ENCODE peak calls at places on chromosome 4, in four cellular contexts. E, C, S and O are unnamed samples.

GRCh38 chr4:120753854-120754253 is 168.7 kb downstream of the PRDM5 start:
- DNase-seq in E (no peak), C (no peak), S (no peak), O (no peak)

GRCh38 chr4:99405433-99406115 is 29.6 kb downstream of the ADH7 start:
- DNase-seq in E (no peak), C (peak; percentile 51), S (no peak), O (peak; percentile 33)

GRCh38 chr4:148238797-148239196 is 203.4 kb downstream of the NR3C2 start:
- DNase-seq in E (no peak), C (no peak), S (no peak), O (no peak)

GRCh38 chr4:25424539-25425228 is 47.6 kb downstream of the ANAPC4 start:
- DNase-seq in E (no peak), C (no peak), S (no peak), O (no peak)

GRCh38 chr4:113065629-113066028 is 16.2 kb downstream of the ANK2 start:
- DNase-seq in E (no peak), C (no peak), S (no peak), O (no peak)

GRCh38 chr4:88195666-88196365 is 37.4 kb upstream of the ABCG2 start:
- DNase-seq in E (peak; percentile 19), C (no peak), S (no peak), O (no peak)

GRCh38 chr4:174058846-174059245 is 224.6 kb downstream of the FBXO8 start:
- DNase-seq in E (no peak), C (no peak), S (no peak), O (no peak)

GRCh38 chr4:110245567-110245966 is 47.2 kb upstream of the ELOVL6 start:
- DNase-seq in E (no peak), C (no peak), S (no peak), O (no peak)

GRCh38 chr4:139776235-139776634 is 110.6 kb downstream of the MGST2 start:
- DNase-seq in E (no peak), C (no peak), S (no peak), O (no peak)

GRCh38 chr4:78059524-78059889 is 2.4 kb downstream of the FRAS1 start:
- DNase-seq in E (peak; percentile 62), C (peak; percentile 56), S (no peak), O (peak; percentile 42)

GRCh38 chr4:70515342-70516245 is 2.8 kb upstream of the AMTN start:
- DNase-seq in E (peak; percentile 67), C (no peak), S (no peak), O (no peak)

GRCh38 chr4:19309365-19309764 is 942.3 kb upstream of the SLIT2 start:
- DNase-seq in E (peak; percentile 7), C (no peak), S (no peak), O (no peak)

GRCh38 chr4:101191302-101192098 is 155.8 kb downstream of the PPP3CA start:
- DNase-seq in E (peak; percentile 86), C (no peak), S (peak; percentile 85), O (no peak)

GRCh38 chr4:82784615-82785247 is 13.9 kb downstream of the SCD5 start:
- DNase-seq in E (no peak), C (no peak), S (no peak), O (no peak)
- H3K4me3 ChIP-seq in E (no peak overlapping the region), C (peak overlapping the region; percentile 45), S (no peak overlapping the region), O (no peak overlapping the region)

DNA sequence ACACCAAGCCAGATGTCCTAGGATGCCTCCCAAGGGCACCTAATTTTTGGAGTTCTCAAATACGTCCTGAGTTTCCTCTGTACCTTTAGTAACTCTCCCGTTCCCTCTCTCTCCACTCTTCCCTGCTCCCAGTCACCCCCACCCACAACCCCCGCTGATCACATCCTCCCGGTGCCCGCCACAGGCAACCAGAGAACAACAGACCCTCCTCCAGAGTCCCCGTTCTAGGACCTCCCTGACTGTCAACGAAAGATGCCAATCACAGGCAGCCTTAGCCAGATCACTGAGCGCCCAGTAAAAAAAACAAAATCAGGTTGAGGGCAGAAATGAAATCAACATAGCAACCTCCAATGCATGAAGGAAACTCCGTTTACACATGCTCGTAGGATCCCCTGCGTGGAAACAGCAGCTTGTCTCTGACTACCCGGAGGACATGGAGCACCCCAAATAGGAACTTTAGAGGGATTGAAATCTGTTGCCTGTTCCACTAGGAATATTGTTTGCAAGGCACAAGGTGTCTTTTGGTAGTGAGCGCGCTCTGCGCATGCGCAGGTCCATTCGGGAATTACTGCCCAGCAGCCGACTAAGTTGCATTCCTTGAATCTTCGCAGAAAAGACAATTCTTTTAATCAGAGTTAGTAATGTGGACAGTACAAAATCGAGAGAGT is at the start of gene GABRB1:
- DNase-seq in E (peak; percentile 16), C (no peak), S (peak; percentile 83), O (no peak)
- H3K4me3 ChIP-seq in E (peak within 1 kb of the TSS; percentile 70), C (peak within 1 kb of the TSS; percentile 54), S (no peak within 1 kb of the TSS), O (peak within 1 kb of the TSS; percentile 22)

DNA sequence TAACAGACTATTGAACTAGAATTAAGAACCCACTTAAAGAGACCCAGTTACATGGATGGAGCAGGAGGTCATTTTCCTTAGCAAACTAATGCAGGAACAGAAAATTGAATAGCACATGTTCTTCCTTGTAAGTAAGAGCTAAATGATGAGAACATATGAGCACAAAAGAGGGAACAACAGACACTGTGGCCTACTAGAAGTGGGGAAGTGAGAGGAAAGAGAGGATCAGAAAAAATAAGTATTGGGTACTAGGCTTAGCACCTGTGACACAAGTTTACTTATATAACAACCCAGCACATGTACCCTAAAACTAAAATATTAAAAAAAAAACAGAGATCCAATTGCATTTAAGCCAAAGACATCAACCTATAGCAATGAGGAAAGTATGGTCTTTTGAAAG is 26.2 kb downstream of the ARAP2 start:
- DNase-seq in E (no peak), C (no peak), S (no peak), O (no peak)
- H3K4me3 ChIP-seq in E (no peak overlapping the region), C (no peak overlapping the region), S (no peak overlapping the region), O (no peak overlapping the region)

GRCh38 chr4:168682898-168683500 is 186.1 kb downstream of the PALLD start:
- DNase-seq in E (no peak), C (no peak), S (no peak), O (no peak)
- H3K4me3 ChIP-seq in E (no peak overlapping the region), C (no peak overlapping the region), S (no peak overlapping the region), O (no peak overlapping the region)

GRCh38 chr4:1217366-1217765 is 31.6 kb downstream of the CTBP1 start:
- DNase-seq in E (no peak), C (no peak), S (no peak), O (no peak)
- H3K4me3 ChIP-seq in E (no peak overlapping the region), C (no peak overlapping the region), S (no peak overlapping the region), O (no peak overlapping the region)

GRCh38 chr4:64266263-64266662 is 143.0 kb downstream of the TECRL start:
- DNase-seq in E (no peak), C (no peak), S (no peak), O (no peak)

GRCh38 chr4:64272432-64272831 is 136.8 kb downstream of the TECRL start:
- DNase-seq in E (no peak), C (no peak), S (peak; percentile 57), O (no peak)

GRCh38 chr4:64271601-64272081 is 137.6 kb downstream of the TECRL start:
- DNase-seq in E (no peak), C (no peak), S (peak; percentile 32), O (no peak)
- H3K4me3 ChIP-seq in E (no peak overlapping the region), C (peak overlapping the region; percentile 41), S (no peak overlapping the region), O (no peak overlapping the region)

DNA sequence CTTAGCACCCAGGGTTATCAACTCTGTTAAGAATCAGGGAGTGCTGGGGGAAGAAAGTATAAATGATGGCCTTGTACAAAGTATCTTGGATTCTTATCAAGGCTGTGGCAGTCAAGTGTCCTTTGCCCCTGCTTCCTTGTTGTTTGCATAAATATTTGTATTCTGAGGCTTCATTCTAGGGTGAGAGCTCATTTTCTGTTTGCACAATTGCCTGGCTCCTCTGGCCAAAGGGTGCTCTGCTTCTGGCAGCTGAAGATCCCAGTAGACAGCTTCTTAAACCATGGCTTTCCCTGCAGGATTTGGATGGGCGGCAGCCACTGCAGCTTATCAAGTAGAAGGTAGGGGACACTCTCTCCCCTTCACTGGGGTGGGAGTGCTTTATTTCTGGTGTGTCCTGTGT is at the start of gene GBA3:
- DNase-seq in E (no peak), C (no peak), S (no peak), O (no peak)
- H3K4me3 ChIP-seq in E (no peak within 1 kb of the TSS), C (no peak within 1 kb of the TSS), S (no peak within 1 kb of the TSS), O (no peak within 1 kb of the TSS)

DNA sequence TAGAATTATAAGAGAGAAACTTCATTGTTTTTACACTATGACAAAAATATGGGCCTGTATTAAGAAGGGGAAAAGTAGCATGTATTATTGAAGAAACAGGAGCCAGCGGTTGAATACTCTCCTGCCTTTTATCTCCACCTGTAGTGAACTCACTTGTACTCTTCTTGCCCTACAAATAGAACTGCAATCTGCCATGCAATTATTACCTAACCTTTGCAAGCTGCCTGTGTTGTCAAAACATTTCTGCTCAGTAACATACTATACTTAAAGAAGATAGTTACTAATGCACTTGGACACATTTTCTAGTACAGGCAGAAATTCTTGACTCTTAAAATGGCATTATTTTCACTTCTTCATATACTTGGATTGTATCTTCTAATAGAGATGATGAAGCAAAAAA is 818.4 kb upstream of the GRID2 start:
- DNase-seq in E (no peak), C (no peak), S (no peak), O (no peak)
- H3K4me3 ChIP-seq in E (no peak overlapping the region), C (no peak overlapping the region), S (no peak overlapping the region), O (no peak overlapping the region)

GRCh38 chr4:41990029-41990382 is 324 bp upstream of the SLC30A9 start:
- DNase-seq in E (no peak), C (no peak), S (no peak), O (no peak)

GRCh38 chr4:41990383-41991111 is at the start of gene SLC30A9:
- DNase-seq in E (peak; percentile 78), C (peak; percentile 87), S (peak; percentile 97), O (peak; percentile 49)

GRCh38 chr4:41994461-41994860 is 4.1 kb downstream of the SLC30A9 start:
- DNase-seq in E (no peak), C (no peak), S (no peak), O (no peak)

GRCh38 chr4:41992967-41993857 is 2.9 kb downstream of the SLC30A9 start:
- DNase-seq in E (no peak), C (no peak), S (no peak), O (no peak)

GRCh38 chr4:41991916-41992767 is 1.8 kb downstream of the SLC30A9 start:
- DNase-seq in E (peak; percentile 43), C (no peak), S (no peak), O (no peak)
- H3K4me3 ChIP-seq in E (no peak overlapping the region), C (peak overlapping the region; percentile 70), S (no peak overlapping the region), O (no peak overlapping the region)